ENCODE peak calls at places on chromosomes 5 and 9, in ten cellular contexts. A is upper lobe of left lung, E is lung, S is astrocyte, F is GM23338, K is psoas muscle, V is fibroblast of lung, Y is transverse colon, I is neural progenitor cell, Z is Peyer's patch. M is an unnamed sample.
A peak's percentile ranks its signal among the peaks of the same experiment; 100 is the strongest.

GRCh38 chr5:128854931-128855330 is 110.4 kb upstream of the SLC27A6 start:
- DNase-seq in A (no peak), E (no peak), S (no peak), F (no peak), K (no peak), V (no peak), Y (no peak), I (no peak), Z (no peak), M (no peak)

GRCh38 chr9:133458643-133459312 is 1.0 kb upstream of the CACFD1 start:
- DNase-seq in A (no peak), E (no peak), S (no peak), F (no peak), K (no peak), V (no peak), Y (no peak), I (peak; percentile 36), Z (no peak), M (no peak)

GRCh38 chr9:136990233-136990911 is 1.9 kb upstream of the PAXX start:
- DNase-seq in A (no peak), E (no peak), S (no peak), F (no peak), K (no peak), V (no peak), Y (no peak), I (no peak), Z (no peak), M (no peak)

GRCh38 chr9:33924978-33925797 is 108.2 kb downstream of the UBE2R2 start:
- DNase-seq in A (no peak), E (no peak), S (no peak), F (peak; percentile 85), K (no peak), V (peak; percentile 62), Y (peak; percentile 32), I (peak; percentile 80), Z (no peak), M (peak; percentile 72)

GRCh38 chr5:158880514-158881001 is 219.2 kb downstream of the EBF1 start:
- DNase-seq in A (no peak), E (no peak), S (no peak), F (no peak), K (no peak), V (peak; percentile 31), Y (no peak), I (no peak), Z (no peak), M (no peak)

GRCh38 chr5:156332245-156332644 is 5.3 kb downstream of the SGCD start:
- DNase-seq in A (no peak), E (no peak), S (no peak), F (no peak), K (no peak), V (no peak), Y (no peak), I (no peak), Z (no peak), M (no peak)

GRCh38 chr5:5235685-5236084 is 95.6 kb downstream of the ADAMTS16 start:
- DNase-seq in A (no peak), E (no peak), S (peak; percentile 6), F (no peak), K (no peak), V (no peak), Y (no peak), I (no peak), Z (no peak), M (no peak)

GRCh38 chr9:89606049-89606481 is 1.3 kb downstream of the GADD45G start:
- DNase-seq in A (peak; percentile 90), E (peak; percentile 75), S (peak; percentile 66), F (peak; percentile 65), K (peak; percentile 81), V (peak; percentile 71), Y (peak; percentile 85), I (peak; percentile 65), Z (peak; percentile 92), M (peak; percentile 91)

GRCh38 chr5:78318337-78318736 is 23.8 kb upstream of the AP3B1 start:
- DNase-seq in A (no peak), E (no peak), S (no peak), F (no peak), K (no peak), V (no peak), Y (no peak), I (no peak), Z (no peak), M (no peak)

GRCh38 chr5:115553082-115553481 is 8.5 kb upstream of the FEM1C start:
- DNase-seq in A (no peak), E (no peak), S (no peak), F (no peak), K (no peak), V (peak; percentile 39), Y (no peak), I (no peak), Z (no peak), M (no peak)

GRCh38 chr5:154758501-154758900 is 3.3 kb downstream of the LARP1 start:
- DNase-seq in A (no peak), E (no peak), S (no peak), F (no peak), K (no peak), V (peak; percentile 31), Y (no peak), I (no peak), Z (no peak), M (no peak)

GRCh38 chr5:51104556-51104955 is 278.7 kb upstream of the ISL1 start:
- DNase-seq in A (no peak), E (no peak), S (no peak), F (no peak), K (no peak), V (no peak), Y (no peak), I (no peak), Z (no peak), M (no peak)

GRCh38 chr5:135429326-135429725 is 17.8 kb downstream of the DCANP1 start:
- DNase-seq in A (no peak), E (no peak), S (peak; percentile 33), F (no peak), K (no peak), V (peak; percentile 46), Y (no peak), I (peak; percentile 46), Z (no peak), M (peak; percentile 68)

GRCh38 chr5:118365718-118366117 is 622.6 kb downstream of the DTWD2 start:
- DNase-seq in A (no peak), E (no peak), S (no peak), F (no peak), K (no peak), V (no peak), Y (no peak), I (no peak), Z (no peak), M (no peak)

GRCh38 chr9:32431940-32432555 is 47.6 kb downstream of the ACO1 start:
- DNase-seq in A (peak; percentile 35), E (no peak), S (peak; percentile 32), F (peak; percentile 60), K (peak; percentile 23), V (peak; percentile 67), Y (peak; percentile 38), I (peak; percentile 56), Z (peak; percentile 55), M (no peak)

GRCh38 chr9:87713278-87713989 is 12.5 kb upstream of the CTSL start:
- DNase-seq in A (peak; percentile 88), E (peak; percentile 83), S (peak; percentile 98), F (peak; percentile 27), K (peak; percentile 92), V (peak; percentile 98), Y (peak; percentile 73), I (no peak), Z (peak; percentile 62), M (peak; percentile 96)

GRCh38 chr5:60248900-60249299 is 355.4 kb upstream of the PDE4D start:
- DNase-seq in A (peak; percentile 36), E (no peak), S (no peak), F (no peak), K (peak; percentile 13), V (no peak), Y (no peak), I (no peak), Z (no peak), M (no peak)

GRCh38 chr5:105849701-105850100 is 1821.0 kb downstream of the EFNA5 start:
- DNase-seq in A (no peak), E (no peak), S (peak; percentile 8), F (no peak), K (no peak), V (peak; percentile 11), Y (no peak), I (no peak), Z (no peak), M (no peak)

DNA sequence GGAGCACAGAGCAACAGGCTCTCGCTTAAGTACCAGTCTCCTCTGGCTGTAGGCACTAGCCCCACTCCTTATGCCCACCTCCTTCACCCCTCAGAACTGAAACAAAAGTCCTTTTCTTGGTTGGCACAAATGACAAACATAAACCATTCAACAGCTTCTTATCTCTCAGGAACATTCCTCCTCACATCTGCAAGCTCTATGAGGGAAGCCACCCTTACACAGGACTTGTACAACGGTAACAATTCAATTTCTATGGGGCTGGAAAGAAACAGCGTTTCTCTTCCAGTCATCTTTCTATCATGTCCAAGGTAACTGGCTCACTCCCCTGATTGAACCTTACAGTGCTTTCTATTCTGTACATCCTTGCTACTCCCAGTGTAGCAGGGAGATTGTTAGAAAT is 74.1 kb downstream of the CSF2 start:
- DNase-seq in A (no peak), E (no peak), S (no peak), F (no peak), K (no peak), V (no peak), Y (no peak), I (no peak), Z (no peak), M (no peak)
- TF ChIP-seq CTCF in A (no peak), E (no peak), S (no peak), F (no peak), K (no peak), V (no peak), Y (no peak), I (no peak), Z (no peak), M (no peak)

DNA sequence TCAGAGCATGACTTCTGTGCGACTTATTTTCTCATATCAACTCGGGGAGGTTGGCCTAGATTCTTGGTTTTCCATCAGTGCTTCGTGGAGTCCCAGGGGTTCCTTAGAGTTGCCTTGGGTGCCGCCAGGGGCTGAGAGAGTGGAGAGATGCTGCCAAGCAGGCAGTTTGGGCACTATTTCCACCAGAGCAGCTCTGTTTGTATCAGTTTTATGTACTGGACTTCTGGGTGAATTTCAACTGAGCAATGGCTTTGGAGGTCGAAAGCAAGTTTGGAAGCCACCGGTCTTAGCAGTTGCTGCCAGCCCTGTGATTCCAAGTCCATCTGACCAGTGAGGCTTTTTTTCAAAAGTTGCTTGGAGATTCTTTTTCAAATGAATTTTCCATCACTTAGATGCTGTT is 68.5 kb downstream of the ANGPTL2 start:
- DNase-seq in A (no peak), E (no peak), S (no peak), F (no peak), K (no peak), V (no peak), Y (no peak), I (no peak), Z (no peak), M (no peak)
- H3K27ac ChIP-seq in A (no peak overlapping the region), E (peak overlapping the region; percentile 21), S (no peak overlapping the region), F (no peak overlapping the region), K (peak overlapping the region; percentile 44), V (no peak overlapping the region), Y (peak overlapping the region; percentile 27), I (no peak overlapping the region), Z (peak overlapping the region; percentile 6), M (peak overlapping the region; percentile 52)

GRCh38 chr5:80275347-80275746 is 19.5 kb upstream of the SERINC5 start:
- DNase-seq in A (no peak), E (no peak), S (peak; percentile 20), F (peak; percentile 78), K (no peak), V (peak; percentile 35), Y (no peak), I (peak; percentile 57), Z (no peak), M (no peak)
- TF ChIP-seq CTCF in A (no peak), E (peak; percentile 12), S (peak; percentile 25), F (peak; percentile 82), K (peak; percentile 36), V (peak; percentile 46), Y (peak; percentile 26), I (peak; percentile 67), Z (peak; percentile 55), M (peak; percentile 21)

GRCh38 chr5:148697177-148697820 is 43.0 kb upstream of the HTR4 start:
- DNase-seq in A (no peak), E (no peak), S (peak; percentile 10), F (no peak), K (no peak), V (peak; percentile 72), Y (no peak), I (no peak), Z (no peak), M (peak; percentile 66)
- H3K27ac ChIP-seq in A (no peak overlapping the region), E (no peak overlapping the region), S (no peak overlapping the region), F (no peak overlapping the region), K (no peak overlapping the region), V (no peak overlapping the region), Y (peak overlapping the region; percentile 51), I (no peak overlapping the region), Z (no peak overlapping the region), M (peak overlapping the region; percentile 51)

M was measured in right atrium auricular region.